ENCODE peak calls at places on chromosomes 6 and 20, in seven cellular contexts. D is ovary, T is heart right ventricle, S is mesenchymal stem cell, I is neuronal stem cell, H is breast epithelium, K is astrocyte of the spinal cord. V is an unnamed sample.

GRCh38 chr6:7669742-7670141 is 56.2 kb upstream of the BMP6 start:
- DNase-seq in D (no peak), T (no peak), S (no peak), I (no peak), H (no peak), K (no peak), V (no peak)

GRCh38 chr20:13173201-13173600 is 47.9 kb upstream of the ISM1 start:
- DNase-seq in D (no peak), T (no peak), S (no peak), I (no peak), H (no peak), K (no peak), V (no peak)

GRCh38 chr20:33526769-33527168 is 36.9 kb downstream of the CBFA2T2 start:
- DNase-seq in D (no peak), T (no peak), S (no peak), I (no peak), H (no peak), K (no peak), V (no peak)

GRCh38 chr6:2799936-2800527 is 34.8 kb downstream of the WRNIP1 start:
- DNase-seq in D (no peak), T (no peak), S (peak; percentile 10), I (no peak), H (no peak), K (no peak), V (no peak)

GRCh38 chr6:57162516-57162915 is 9.6 kb upstream of the BAG2 start:
- DNase-seq in D (no peak), T (no peak), S (peak; percentile 43), I (no peak), H (no peak), K (no peak), V (no peak)

GRCh38 chr6:14877758-14878157 is 368.1 kb upstream of the JARID2 start:
- DNase-seq in D (no peak), T (no peak), S (no peak), I (no peak), H (no peak), K (no peak), V (no peak)

GRCh38 chr6:112443118-112443641 is 96.0 kb downstream of the RFPL4B start:
- DNase-seq in D (no peak), T (no peak), S (no peak), I (peak; percentile 12), H (no peak), K (no peak), V (no peak)

GRCh38 chr6:107784669-107785068 is 39.4 kb downstream of the SCML4 start:
- DNase-seq in D (no peak), T (no peak), S (no peak), I (no peak), H (no peak), K (no peak), V (no peak)

GRCh38 chr6:15629487-15629886 is 33.3 kb downstream of the DTNBP1 start:
- DNase-seq in D (no peak), T (no peak), S (no peak), I (no peak), H (no peak), K (no peak), V (no peak)

GRCh38 chr6:150964765-150965164 is 99.3 kb downstream of the MTHFD1L start:
- DNase-seq in D (no peak), T (no peak), S (no peak), I (no peak), H (no peak), K (no peak), V (no peak)

GRCh38 chr6:40947876-40948514 is 91.0 kb downstream of the UNC5CL start:
- DNase-seq in D (no peak), T (no peak), S (peak; percentile 77), I (no peak), H (no peak), K (peak; percentile 86), V (no peak)

GRCh38 chr6:16494781-16495180 is 256.4 kb downstream of the GMPR start:
- DNase-seq in D (no peak), T (no peak), S (peak; percentile 33), I (no peak), H (no peak), K (peak; percentile 21), V (no peak)

GRCh38 chr6:10809098-10809497 is 29.2 kb downstream of the MAK start:
- DNase-seq in D (no peak), T (no peak), S (no peak), I (no peak), H (no peak), K (no peak), V (no peak)

GRCh38 chr20:46011631-46012482 is 3.1 kb downstream of the MMP9 start:
- DNase-seq in D (no peak), T (peak; percentile 40), S (no peak), I (no peak), H (peak; percentile 27), K (no peak), V (peak; percentile 82)

GRCh38 chr20:44110816-44111568 is 76.0 kb downstream of the JPH2 start:
- DNase-seq in D (no peak), T (no peak), S (no peak), I (no peak), H (no peak), K (no peak), V (no peak)

GRCh38 chr6:156879235-156879995 is 102.2 kb downstream of the ARID1B start:
- DNase-seq in D (no peak), T (no peak), S (peak; percentile 55), I (no peak), H (no peak), K (no peak), V (no peak)

GRCh38 chr20:20399705-20400104 is 31.8 kb downstream of the INSM1 start:
- DNase-seq in D (no peak), T (no peak), S (no peak), I (no peak), H (no peak), K (no peak), V (no peak)

GRCh38 chr6:104597541-104598050 is 262.1 kb downstream of the HACE1 start:
- DNase-seq in D (no peak), T (no peak), S (no peak), I (no peak), H (no peak), K (peak; percentile 33), V (no peak)

GRCh38 chr20:8647868-8648495 is 420.9 kb upstream of the PLCB4 start:
- DNase-seq in D (peak; percentile 38), T (peak; percentile 66), S (peak; percentile 19), I (no peak), H (no peak), K (no peak), V (peak; percentile 17)

GRCh38 chr6:19472850-19473249 is 364.3 kb upstream of the ID4 start:
- DNase-seq in D (no peak), T (no peak), S (no peak), I (no peak), H (no peak), K (no peak), V (no peak)

GRCh38 chr20:11902264-11902663 is 15.4 kb upstream of the BTBD3 start:
- DNase-seq in D (no peak), T (no peak), S (peak; percentile 85), I (no peak), H (no peak), K (peak; percentile 84), V (no peak)

GRCh38 chr6:166956444-166957086 is at the start of gene RNASET2:
- DNase-seq in D (peak; percentile 98), T (peak; percentile 97), S (peak; percentile 89), I (peak; percentile 91), H (peak; percentile 85), K (peak; percentile 90), V (peak; percentile 97)

GRCh38 chr6:108921547-108922331 is 73.5 kb downstream of the ARMC2 start:
- DNase-seq in D (peak; percentile 65), T (no peak), S (no peak), I (no peak), H (peak; percentile 50), K (peak; percentile 76), V (peak; percentile 65)

GRCh38 chr6:80183019-80183418 is 76.5 kb downstream of the BCKDHB start:
- DNase-seq in D (no peak), T (no peak), S (no peak), I (no peak), H (no peak), K (no peak), V (no peak)

GRCh38 chr6:113825776-113826175 is 31.4 kb upstream of the MARCKS start:
- DNase-seq in D (peak; percentile 76), T (peak; percentile 85), S (no peak), I (no peak), H (peak; percentile 80), K (peak; percentile 94), V (peak; percentile 78)

GRCh38 chr20:25088267-25088666 is 6.3 kb upstream of the VSX1 start:
- DNase-seq in D (no peak), T (no peak), S (no peak), I (no peak), H (no peak), K (no peak), V (no peak)

GRCh38 chr6:127992144-127992543 is 91.3 kb upstream of the THEMIS start:
- DNase-seq in D (no peak), T (no peak), S (no peak), I (no peak), H (no peak), K (no peak), V (no peak)
- H3K4me3 ChIP-seq in D (no peak overlapping the region), T (no peak overlapping the region), S (no peak overlapping the region), I (no peak overlapping the region), H (no peak overlapping the region), K (no peak overlapping the region), V (no peak overlapping the region)

GRCh38 chr6:27294409-27294808 is 17.7 kb downstream of the POM121L2 start:
- DNase-seq in D (no peak), T (no peak), S (peak; percentile 17), I (no peak), H (no peak), K (no peak), V (no peak)
- H3K4me3 ChIP-seq in D (no peak overlapping the region), T (no peak overlapping the region), S (no peak overlapping the region), I (no peak overlapping the region), H (no peak overlapping the region), K (no peak overlapping the region), V (no peak overlapping the region)

GRCh38 chr6:137373296-137373695 is 120.9 kb downstream of the OLIG3 start:
- DNase-seq in D (no peak), T (no peak), S (no peak), I (no peak), H (no peak), K (no peak), V (no peak)

GRCh38 chr6:137372532-137372931 is 121.7 kb downstream of the OLIG3 start:
- DNase-seq in D (no peak), T (no peak), S (no peak), I (no peak), H (no peak), K (no peak), V (no peak)

GRCh38 chr6:137371634-137372016 is 122.6 kb downstream of the OLIG3 start:
- DNase-seq in D (no peak), T (no peak), S (no peak), I (no peak), H (no peak), K (no peak), V (no peak)

GRCh38 chr6:137369135-137369534 is 125.1 kb downstream of the OLIG3 start:
- DNase-seq in D (no peak), T (no peak), S (no peak), I (no peak), H (no peak), K (no peak), V (no peak)

GRCh38 chr6:137370871-137371633 is 123.1 kb downstream of the OLIG3 start:
- DNase-seq in D (no peak), T (no peak), S (no peak), I (no peak), H (no peak), K (no peak), V (no peak)
- H3K4me3 ChIP-seq in D (no peak overlapping the region), T (no peak overlapping the region), S (no peak overlapping the region), I (no peak overlapping the region), H (no peak overlapping the region), K (no peak overlapping the region), V (no peak overlapping the region)

GRCh38 chr20:17873410-17874270 is 95.0 kb downstream of the SNX5 start:
- DNase-seq in D (peak; percentile 91), T (peak; percentile 80), S (peak; percentile 73), I (no peak), H (peak; percentile 85), K (peak; percentile 94), V (peak; percentile 91)
- H3K4me3 ChIP-seq in D (no peak overlapping the region), T (no peak overlapping the region), S (peak overlapping the region; percentile 50), I (no peak overlapping the region), H (peak overlapping the region; percentile 2), K (no peak overlapping the region), V (no peak overlapping the region)